ENCODE peak calls at places on chromosomes 4 and X, in eight cellular contexts. Y, E, J, K, P, X, O and U are unnamed samples.

GRCh38 chr4:84451546-84451945 is 47.5 kb downstream of the NKX6-1 start:
- DNase-seq in Y (no peak), E (no peak), J (no peak), K (no peak), P (peak; percentile 9), X (no peak), O (no peak), U (no peak)

GRCh38 chr4:48225368-48226141 is 44.1 kb downstream of the TEC start:
- DNase-seq in Y (no peak), E (no peak), J (no peak), K (no peak), P (no peak), X (no peak), O (no peak), U (no peak)

GRCh38 chr4:81635128-81635527 is 163.4 kb upstream of the RASGEF1B start:
- DNase-seq in Y (no peak), E (no peak), J (no peak), K (no peak), P (no peak), X (no peak), O (no peak), U (no peak)

GRCh38 chrX:88982933-88983332 is 235.9 kb downstream of the CPXCR1 start:
- DNase-seq in Y (no peak), E (no peak), J (no peak), K (no peak), P (no peak), X (no peak), O (no peak), U (no peak)

GRCh38 chrX:50903387-50904027 is 7.0 kb upstream of the BMP15 start:
- DNase-seq in Y (peak; percentile 28), E (no peak), J (peak; percentile 44), K (no peak), P (peak; percentile 54), X (no peak), O (no peak), U (peak; percentile 33)

GRCh38 chr4:181959121-181959520 is 284.1 kb upstream of the TENM3 start:
- DNase-seq in Y (no peak), E (peak; percentile 39), J (no peak), K (no peak), P (peak; percentile 89), X (no peak), O (peak; percentile 65), U (no peak)

GRCh38 chr4:165784672-165785071 is 88.4 kb upstream of the TLL1 start:
- DNase-seq in Y (no peak), E (no peak), J (peak; percentile 9), K (no peak), P (no peak), X (no peak), O (no peak), U (no peak)

GRCh38 chr4:124386163-124386562 is 326.4 kb downstream of the ANKRD50 start:
- DNase-seq in Y (no peak), E (no peak), J (no peak), K (no peak), P (peak; percentile 21), X (no peak), O (no peak), U (no peak)

GRCh38 chr4:120709986-120710385 is 212.5 kb downstream of the PRDM5 start:
- DNase-seq in Y (no peak), E (peak; percentile 13), J (no peak), K (no peak), P (peak; percentile 62), X (no peak), O (peak; percentile 60), U (no peak)

GRCh38 chrX:106897259-106897658 is 5.9 kb downstream of the RIPPLY1 start:
- DNase-seq in Y (no peak), E (no peak), J (no peak), K (no peak), P (peak; percentile 81), X (no peak), O (no peak), U (no peak)

GRCh38 chr4:159383569-159383934 is 280.7 kb downstream of the RAPGEF2 start:
- DNase-seq in Y (no peak), E (no peak), J (no peak), K (no peak), P (no peak), X (no peak), O (no peak), U (no peak)

GRCh38 chr4:171478181-171478580 is 335.0 kb upstream of the GALNTL6 start:
- DNase-seq in Y (no peak), E (no peak), J (no peak), K (no peak), P (no peak), X (no peak), O (no peak), U (no peak)

GRCh38 chr4:156193800-156194199 is 240.1 kb upstream of the CTSO start:
- DNase-seq in Y (no peak), E (peak; percentile 51), J (peak; percentile 45), K (no peak), P (peak; percentile 42), X (no peak), O (peak; percentile 14), U (no peak)

GRCh38 chr4:8939160-8939855 is 67.7 kb upstream of the HMX1 start:
- DNase-seq in Y (no peak), E (no peak), J (no peak), K (no peak), P (no peak), X (no peak), O (no peak), U (no peak)

GRCh38 chr4:8939887-8940742 is 68.5 kb upstream of the HMX1 start:
- DNase-seq in Y (no peak), E (no peak), J (no peak), K (no peak), P (no peak), X (no peak), O (no peak), U (peak; percentile 27)

GRCh38 chr4:8938623-8939022 is 67.0 kb upstream of the HMX1 start:
- DNase-seq in Y (no peak), E (no peak), J (no peak), K (no peak), P (no peak), X (no peak), O (no peak), U (no peak)

GRCh38 chr4:8938137-8938536 is 66.5 kb upstream of the HMX1 start:
- DNase-seq in Y (no peak), E (no peak), J (no peak), K (no peak), P (no peak), X (no peak), O (no peak), U (no peak)

GRCh38 chr4:8940792-8941491 is 69.3 kb upstream of the HMX1 start:
- DNase-seq in Y (peak; percentile 49), E (no peak), J (peak; percentile 48), K (no peak), P (no peak), X (no peak), O (no peak), U (peak; percentile 50)
- TF ChIP-seq CTCF in Y (peak; percentile 25), E (no peak), J (peak; percentile 37), K (no peak), P (no peak), X (peak; percentile 39), O (no peak), U (peak; percentile 15)

DNA sequence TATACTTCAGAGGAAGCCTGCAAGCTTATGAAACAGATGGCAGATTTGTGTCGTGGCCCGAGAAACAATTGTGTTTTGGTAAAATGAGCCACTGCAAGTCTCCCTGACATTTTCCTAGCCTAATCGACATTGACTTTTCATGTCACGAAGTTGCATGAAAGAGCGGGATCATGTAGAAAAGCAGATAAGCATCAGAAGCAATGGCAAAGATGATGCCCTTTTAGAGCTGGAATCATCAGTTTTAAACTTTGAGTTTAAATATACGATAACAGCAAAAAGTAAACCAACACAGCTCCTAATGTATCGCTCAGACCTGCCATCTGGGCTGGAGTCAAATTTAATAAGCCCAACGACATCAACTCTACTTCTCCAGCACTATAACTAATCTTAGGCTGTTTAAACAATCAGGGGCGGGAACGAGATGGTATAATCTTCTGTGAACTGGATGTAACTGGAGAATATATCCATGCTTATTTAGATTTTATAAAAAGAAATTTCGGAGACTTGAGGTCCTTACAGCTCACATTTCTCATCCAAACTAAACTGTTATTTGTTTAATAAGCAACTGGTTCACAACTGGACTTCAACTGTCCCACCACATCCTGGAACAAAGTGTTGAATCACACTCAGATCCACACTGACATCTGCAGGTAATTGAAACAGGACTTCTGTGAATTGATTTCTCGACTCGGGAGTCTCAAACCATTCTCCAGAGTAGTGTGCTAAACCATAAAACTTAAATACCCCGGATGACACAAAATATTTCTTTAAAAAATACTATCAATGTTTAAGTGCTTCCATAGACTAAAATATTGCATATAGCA is 95.1 kb upstream of the PLAC1 start:
- DNase-seq in Y (no peak), E (no peak), J (no peak), K (no peak), P (peak; percentile 74), X (no peak), O (no peak), U (no peak)
- TF ChIP-seq CTCF in Y (no peak), E (peak; percentile 24), J (no peak), K (no peak), P (peak; percentile 31), X (peak; percentile 34), O (peak; percentile 27), U (no peak)

DNA sequence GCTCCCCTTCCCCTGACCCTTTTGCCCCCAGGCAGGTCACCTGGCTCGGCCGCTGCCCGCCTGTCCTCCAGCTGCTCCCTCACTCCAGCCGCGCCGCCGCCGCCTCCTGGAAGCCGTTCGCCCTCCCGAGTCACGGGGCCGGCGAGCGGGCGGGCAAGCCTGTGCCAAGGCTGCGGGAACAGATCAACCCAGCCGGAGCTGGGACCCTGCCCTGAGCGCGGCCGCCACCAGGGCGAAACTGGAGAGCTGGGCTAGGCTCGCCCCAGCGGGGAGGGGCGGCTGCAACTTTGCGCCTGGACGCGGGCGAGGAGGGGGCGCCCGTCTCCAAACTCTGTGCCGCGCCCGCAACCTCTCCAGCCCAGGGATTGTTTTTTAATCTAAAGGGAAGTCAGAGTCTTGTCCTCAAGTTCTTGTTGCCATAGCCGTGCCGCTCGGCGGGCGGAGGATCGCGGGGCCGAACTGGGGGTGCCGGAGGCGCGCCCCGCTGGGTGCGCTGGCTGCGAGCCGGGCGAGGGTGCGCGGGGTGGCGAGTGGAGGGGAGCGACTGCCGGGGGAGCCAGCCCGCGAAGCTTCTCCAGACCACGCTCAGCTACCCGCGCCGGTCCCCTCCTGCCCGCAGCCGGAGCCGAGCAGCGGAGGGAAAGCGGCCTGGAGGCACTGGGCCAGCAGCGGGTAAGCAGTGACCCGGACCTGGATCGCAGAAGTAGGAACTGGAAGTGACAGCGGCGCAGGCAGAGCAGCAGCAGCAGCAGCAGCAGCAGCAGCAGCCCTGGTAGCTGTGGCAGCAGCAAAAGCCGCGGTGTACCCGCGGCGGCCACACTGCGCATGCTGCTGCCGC is 13.4 kb downstream of the ARHGEF6 start:
- DNase-seq in Y (peak; percentile 63), E (no peak), J (peak; percentile 77), K (peak; percentile 79), P (peak; percentile 56), X (no peak), O (no peak), U (peak; percentile 67)
- TF ChIP-seq CTCF in Y (no peak), E (no peak), J (peak; percentile 46), K (peak; percentile 14), P (peak; percentile 15), X (no peak), O (peak; percentile 35), U (no peak)

DNA sequence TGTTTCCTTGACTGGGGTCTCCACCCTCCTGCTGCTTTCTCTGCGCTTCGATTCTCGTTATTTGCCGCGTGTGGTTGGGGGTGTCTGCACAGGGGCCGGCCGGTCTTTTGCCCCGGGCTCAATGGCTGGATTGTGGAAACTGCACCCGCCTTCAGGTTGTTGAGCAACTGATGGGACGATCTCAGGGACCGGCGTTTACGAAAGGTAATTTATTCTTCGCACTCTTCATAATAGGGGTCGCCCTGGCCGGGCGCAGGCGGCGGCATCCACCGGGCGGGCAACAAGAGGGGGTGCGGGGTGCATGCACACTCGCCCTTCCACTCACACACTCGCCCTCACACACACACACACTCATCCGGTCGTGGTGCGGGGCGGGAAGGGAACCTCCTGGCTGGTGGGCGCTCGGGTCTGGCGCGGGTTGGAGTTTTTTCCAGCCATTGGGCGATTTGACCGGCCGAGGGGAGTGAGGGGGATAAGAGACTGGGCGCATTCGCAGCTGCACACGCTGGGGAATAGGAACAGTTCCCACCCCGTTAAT is 1.5 kb downstream of the ADGRL3 start:
- DNase-seq in Y (peak; percentile 53), E (no peak), J (no peak), K (peak; percentile 32), P (peak; percentile 30), X (no peak), O (no peak), U (peak; percentile 30)
- TF ChIP-seq CTCF in Y (no peak), E (no peak), J (no peak), K (no peak), P (no peak), X (no peak), O (no peak), U (no peak)